ENCODE peak calls at places on chromosomes 5 and 9, in six cellular contexts. I is heart left ventricle, H is left cardiac atrium, W is aorta, P is Right ventricle myocardium inferior, G is body of pancreas. V is an unnamed sample.

GRCh38 chr5:137316346-137316736 is 182.8 kb downstream of the SPOCK1 start:
- ATAC-seq in I (no peak), H (peak), W (no peak), P (peak), G (peak), V (no peak)

GRCh38 chr5:168552146-168552545 is 23.0 kb downstream of the FBLL1 start:
- ATAC-seq in I (peak), H (no peak), W (no peak), P (peak), G (no peak), V (no peak)

GRCh38 chr5:33690736-33691135 is 201.1 kb downstream of the ADAMTS12 start:
- ATAC-seq in I (peak), H (no peak), W (no peak), P (no peak), G (no peak), V (no peak)

GRCh38 chr9:94827584-94828304 is 101.2 kb downstream of the AOPEP start:
- ATAC-seq in I (peak), H (peak), W (peak), P (peak), G (no peak), V (no peak)

GRCh38 chr9:127825319-127826051 is 22.8 kb downstream of the FPGS start:
- ATAC-seq in I (peak), H (peak), W (no peak), P (no peak), G (peak), V (peak)

GRCh38 chr5:176739461-176740051 is 70.8 kb upstream of the UNC5A start:
- ATAC-seq in I (no peak), H (no peak), W (no peak), P (no peak), G (no peak), V (no peak)

GRCh38 chr5:169576181-169576598 is 7.4 kb upstream of the SPDL1 start:
- ATAC-seq in I (peak), H (peak), W (peak), P (peak), G (no peak), V (no peak)

GRCh38 chr9:109887079-109887478 is 107.1 kb downstream of the PALM2AKAP2 start:
- ATAC-seq in I (peak), H (peak), W (no peak), P (peak), G (no peak), V (no peak)

GRCh38 chr9:110115341-110115820 is 92.6 kb downstream of the C9orf152 start:
- ATAC-seq in I (peak), H (peak), W (peak), P (peak), G (peak), V (no peak)

GRCh38 chr5:175520321-175520720 is 42.0 kb downstream of the SFXN1 start:
- ATAC-seq in I (no peak), H (no peak), W (no peak), P (no peak), G (no peak), V (no peak)